ENCODE peak calls at places on chromosomes 16 and 17, in ten cellular contexts. P, E, U, C, G, K, A, H, J and D are unnamed samples.

GRCh38 chr16:47392114-47392513 is 68.7 kb downstream of the ITFG1 start:
- DNase-seq in E (no peak), P (no peak), K (no peak), H (no peak), U (no peak), J (no peak), C (no peak), A (no peak), G (peak; percentile 10), D (no peak)

GRCh38 chr16:68384293-68385255 is 63.7 kb downstream of the SMPD3 start:
- DNase-seq in E (no peak), U (no peak), J (no peak), K (no peak), H (no peak), P (no peak), G (no peak), A (no peak), C (no peak), D (no peak)

GRCh38 chr17:11925271-11926021 is 71.8 kb downstream of the ZNF18 start:
- DNase-seq in A (peak; percentile 34), P (no peak), G (no peak), K (no peak), C (no peak), H (no peak), J (no peak), U (no peak), E (no peak), D (no peak)

GRCh38 chr16:17380613-17381012 is 90.1 kb downstream of the XYLT1 start:
- DNase-seq in A (no peak), P (no peak), H (no peak), G (no peak), E (no peak), K (no peak), U (no peak), J (no peak), C (peak; percentile 49), D (no peak)

GRCh38 chr17:413706-414440 is 61.3 kb upstream of the RPH3AL start:
- DNase-seq in E (no peak), P (no peak), K (no peak), H (no peak), C (no peak), A (no peak), G (no peak), U (no peak), J (no peak), D (no peak)

GRCh38 chr17:18857864-18858566 is at the start of gene PRPSAP2:
- DNase-seq in J (peak; percentile 98), P (peak; percentile 97), G (peak; percentile 94), C (peak; percentile 88), U (peak; percentile 88), H (peak; percentile 98), A (peak; percentile 98), K (peak; percentile 98), E (peak; percentile 93), D (peak; percentile 94)

GRCh38 chr17:55265434-55266021 is 768 bp downstream of the HLF start:
- DNase-seq in A (peak; percentile 48), K (peak; percentile 78), C (no peak), U (no peak), P (peak; percentile 43), H (no peak), E (no peak), G (peak; percentile 14), J (no peak), D (no peak)

GRCh38 chr16:3656491-3657468 is 2.3 kb downstream of the DNASE1 start:
- DNase-seq in K (peak; percentile 52), C (no peak), G (no peak), J (no peak), E (no peak), P (peak; percentile 73), A (no peak), U (no peak), H (no peak), D (no peak)

GRCh38 chr16:11402745-11403533 is 57.7 kb downstream of the RMI2 start:
- DNase-seq in A (peak; percentile 9), P (no peak), C (no peak), U (no peak), J (no peak), E (no peak), K (no peak), G (no peak), H (no peak), D (no peak)

GRCh38 chr17:48351916-48352332 is 78.1 kb downstream of the SKAP1 start:
- DNase-seq in K (no peak), C (peak; percentile 67), G (peak; percentile 24), E (no peak), P (no peak), J (no peak), H (no peak), A (no peak), U (no peak), D (no peak)

GRCh38 chr16:2515180-2515803 is 1.5 kb downstream of the ATP6V0C start:
- DNase-seq in A (no peak), U (no peak), G (no peak), H (no peak), K (no peak), E (no peak), J (no peak), P (no peak), C (no peak), D (no peak)

GRCh38 chr16:2339521-2340484 is 725 bp downstream of the ABCA3 start:
- DNase-seq in K (peak; percentile 83), P (peak; percentile 74), H (peak; percentile 60), J (peak; percentile 33), U (no peak), C (no peak), E (no peak), A (peak; percentile 69), G (peak; percentile 80), D (no peak)

GRCh38 chr16:9870962-9871361 is 311.3 kb downstream of the GRIN2A start:
- DNase-seq in P (no peak), G (no peak), E (no peak), H (no peak), A (no peak), K (no peak), C (no peak), J (no peak), U (no peak), D (no peak)

GRCh38 chr16:2473999-2474876 is 689 bp upstream of the TBC1D24 start:
- DNase-seq in P (peak; percentile 71), C (peak; percentile 27), J (no peak), U (no peak), E (no peak), H (peak; percentile 62), A (peak; percentile 54), G (peak; percentile 60), K (no peak), D (no peak)

GRCh38 chr17:32283745-32284207 is 18.1 kb downstream of the RHBDL3 start:
- DNase-seq in G (peak; percentile 59), P (no peak), A (no peak), H (no peak), C (peak; percentile 72), K (no peak), J (no peak), E (no peak), U (no peak), D (no peak)

GRCh38 chr17:50146927-50147640 is 3.4 kb downstream of the PPP1R9B start:
- DNase-seq in J (no peak), P (no peak), K (no peak), C (no peak), G (no peak), E (no peak), A (no peak), U (no peak), H (no peak), D (no peak)

GRCh38 chr16:3881499-3881995 is 1.0 kb upstream of the CREBBP start:
- DNase-seq in A (no peak), U (no peak), G (peak; percentile 50), P (peak; percentile 19), E (no peak), J (no peak), C (no peak), H (no peak), K (no peak), D (no peak)

GRCh38 chr17:30824356-30825145 is at the start of gene CRLF3:
- DNase-seq in G (peak; percentile 93), A (peak; percentile 95), P (peak; percentile 91), J (peak; percentile 81), K (peak; percentile 93), C (peak; percentile 87), H (peak; percentile 93), U (peak; percentile 41), E (peak; percentile 68), D (peak; percentile 81)
- TF ChIP-seq POLR2A in G (peak; percentile 90), A (peak; percentile 84), P (peak; percentile 41), J (peak; percentile 74), K (peak; percentile 58), C (peak; percentile 56), H (peak; percentile 82), U (peak; percentile 65), E (peak; percentile 39), D (peak; percentile 27)

GRCh38 chr16:15611610-15612009 is 31.3 kb downstream of the MARF1 start:
- DNase-seq in K (no peak), G (no peak), C (peak; percentile 44), A (no peak), P (peak; percentile 26), H (no peak), E (no peak), U (no peak), J (no peak), D (no peak)
- H3K27ac ChIP-seq in K (no peak overlapping the region), G (no peak overlapping the region), C (no peak overlapping the region), A (no peak overlapping the region), P (peak overlapping the region; percentile 69), H (no peak overlapping the region), E (no peak overlapping the region), U (no peak overlapping the region), J (no peak overlapping the region), D (no peak overlapping the region)

GRCh38 chr17:27644586-27644985 is 13.6 kb downstream of the LGALS9 start:
- DNase-seq in P (no peak), C (no peak), H (no peak), U (no peak), E (no peak), G (no peak), K (no peak), J (no peak), A (peak; percentile 65), D (no peak)
- H3K4me3 ChIP-seq in P (no peak overlapping the region), C (no peak overlapping the region), H (no peak overlapping the region), U (no peak overlapping the region), E (no peak overlapping the region), G (no peak overlapping the region), K (no peak overlapping the region), J (no peak overlapping the region), A (no peak overlapping the region), D (no peak overlapping the region)

DNA sequence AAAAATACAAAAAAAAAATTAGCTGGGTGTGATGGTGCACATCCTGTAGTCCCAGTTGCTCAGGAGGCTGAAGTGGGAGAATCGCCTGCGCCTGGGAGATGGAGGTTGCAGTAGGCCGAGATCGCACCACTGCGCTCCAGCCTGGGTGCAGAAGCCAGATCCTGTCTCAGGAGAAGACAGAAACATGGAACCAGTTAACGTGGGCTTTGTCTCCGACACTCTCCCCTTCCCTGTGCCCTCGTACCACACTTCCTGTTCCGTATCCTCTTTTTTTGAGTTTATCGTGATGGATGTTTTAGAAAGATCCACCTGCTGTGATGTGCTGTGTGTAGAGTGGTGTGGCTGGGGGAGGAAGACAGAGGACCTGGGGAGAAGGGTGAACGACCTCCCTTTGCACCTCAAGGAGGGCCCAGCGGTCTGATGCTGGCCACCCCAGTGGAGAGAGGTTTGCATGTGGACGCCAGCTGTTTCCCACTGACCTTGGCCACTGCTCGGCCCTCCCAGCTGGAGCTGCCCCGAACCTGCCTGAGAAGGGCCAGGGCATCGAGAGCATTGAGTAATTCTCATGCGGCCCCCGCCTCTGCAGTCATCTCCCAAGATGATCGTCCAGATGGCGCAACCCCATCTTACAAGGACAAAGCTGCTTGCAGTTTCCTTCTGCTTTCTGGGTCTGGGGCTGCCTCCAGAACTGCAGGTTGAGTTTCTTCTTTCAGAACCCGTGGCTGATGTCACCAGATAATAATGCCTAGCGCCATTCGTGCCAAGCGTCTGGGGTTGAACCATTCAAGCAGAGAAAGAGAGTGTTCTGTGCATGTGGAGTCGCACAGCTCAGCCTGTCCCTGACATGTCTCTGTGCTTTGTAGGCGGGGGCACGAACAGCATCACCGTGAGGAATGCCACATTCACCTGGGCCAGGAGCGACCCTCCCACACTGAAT is 126.3 kb downstream of the ABCC1 start:
- DNase-seq in H (peak; percentile 39), U (no peak), K (peak; percentile 86), A (peak; percentile 59), C (peak; percentile 41), E (peak; percentile 58), J (no peak), G (no peak), P (peak; percentile 36), D (no peak)
- TF ChIP-seq POLR2A in H (no peak), U (no peak), K (no peak), A (no peak), C (no peak), E (no peak), J (no peak), G (no peak), P (no peak), D (no peak)